ENCODE peak calls at places on chromosomes 1 and 21, in five cellular contexts. One of them, this sample, is unnamed.

GRCh38 chr1:76433528-76433927 is 359.0 kb downstream of the ST6GALNAC3 start:
- DNase-seq in substantia nigra: no peak
- DNase-seq in NAMALWA: no peak
- DNase-seq in NCI-H2081: peak
- DNase-seq in coronary artery: no peak
- DNase-seq in this sample: no peak

GRCh38 chr21:45499201-45499750 is 43.0 kb downstream of the SLC19A1 start:
- DNase-seq in substantia nigra: no peak
- DNase-seq in NCI-H2081: no peak
- DNase-seq in NAMALWA: no peak
- DNase-seq in coronary artery: no peak
- DNase-seq in this sample: no peak

GRCh38 chr1:43796111-43796581 is 88.8 kb downstream of the ST3GAL3 start:
- DNase-seq in NAMALWA: no peak
- DNase-seq in coronary artery: no peak
- DNase-seq in substantia nigra: peak
- DNase-seq in NCI-H2081: peak
- DNase-seq in this sample: peak

GRCh38 chr1:167105841-167106461 is 12.1 kb downstream of the STYXL2 start:
- DNase-seq in NAMALWA: no peak
- DNase-seq in NCI-H2081: no peak
- DNase-seq in coronary artery: no peak
- DNase-seq in substantia nigra: no peak
- DNase-seq in this sample: no peak

GRCh38 chr1:23908453-23909341 is 4.5 kb downstream of the CNR2 start:
- DNase-seq in coronary artery: no peak
- DNase-seq in substantia nigra: no peak
- DNase-seq in NCI-H2081: no peak
- DNase-seq in NAMALWA: peak
- DNase-seq in this sample: no peak

GRCh38 chr1:11825131-11825530 is 19.1 kb downstream of the CLCN6 start:
- DNase-seq in NCI-H2081: no peak
- DNase-seq in NAMALWA: no peak
- DNase-seq in substantia nigra: no peak
- DNase-seq in coronary artery: no peak
- DNase-seq in this sample: no peak

GRCh38 chr1:211382182-211382713 is 55.6 kb downstream of the TRAF5 start:
- DNase-seq in coronary artery: no peak
- DNase-seq in NAMALWA: no peak
- DNase-seq in NCI-H2081: no peak
- DNase-seq in substantia nigra: no peak
- DNase-seq in this sample: no peak

GRCh38 chr1:209586341-209586740 is 2.8 kb downstream of the CAMK1G start:
- DNase-seq in substantia nigra: no peak
- DNase-seq in NCI-H2081: no peak
- DNase-seq in NAMALWA: no peak
- DNase-seq in coronary artery: no peak
- DNase-seq in this sample: no peak

GRCh38 chr1:44677201-44677520 is 2.6 kb downstream of the ARMH1 start:
- DNase-seq in NAMALWA: peak
- DNase-seq in NCI-H2081: peak
- DNase-seq in substantia nigra: no peak
- DNase-seq in coronary artery: no peak
- DNase-seq in this sample: no peak

GRCh38 chr1:55443175-55443933 is 228.2 kb upstream of the USP24 start:
- DNase-seq in coronary artery: peak
- DNase-seq in NAMALWA: no peak
- DNase-seq in substantia nigra: no peak
- DNase-seq in NCI-H2081: no peak
- DNase-seq in this sample: no peak

GRCh38 chr1:94045465-94046056 is 75.4 kb downstream of the ABCA4 start:
- DNase-seq in substantia nigra: peak
- DNase-seq in coronary artery: peak
- DNase-seq in NCI-H2081: no peak
- DNase-seq in NAMALWA: peak
- DNase-seq in this sample: peak

GRCh38 chr21:16211339-16212303 is 481.8 kb downstream of the USP25 start:
- DNase-seq in NAMALWA: peak
- DNase-seq in NCI-H2081: no peak
- DNase-seq in substantia nigra: no peak
- DNase-seq in coronary artery: no peak
- DNase-seq in this sample: no peak

This sample was measured in COR-L47.